ENCODE peak calls at places on chromosomes 6 and 20, in ten cellular contexts. A, J, M, G, U, E, R, L, K and W are unnamed samples.

GRCh38 chr20:32333988-32334885 is 23.9 kb upstream of the ASXL1 start:
- DNase-seq in A (no peak), J (no peak), M (peak; percentile 4), G (peak; percentile 77), U (no peak), E (no peak), R (no peak), L (no peak), K (peak; percentile 41), W (no peak)

GRCh38 chr6:6712979-6713514 is 124.5 kb downstream of the LY86 start:
- DNase-seq in A (no peak), J (no peak), M (no peak), G (no peak), U (no peak), E (no peak), R (no peak), L (peak; percentile 32), K (no peak), W (no peak)

GRCh38 chr20:25280574-25281535 is 33.0 kb downstream of the PYGB start:
- DNase-seq in A (no peak), J (no peak), M (no peak), G (peak; percentile 12), U (peak; percentile 36), E (no peak), R (no peak), L (no peak), K (no peak), W (no peak)

GRCh38 chr6:4039348-4039747 is 39.6 kb downstream of the FAM217A start:
- DNase-seq in A (no peak), J (no peak), M (no peak), G (no peak), U (no peak), E (no peak), R (no peak), L (no peak), K (no peak), W (no peak)

GRCh38 chr20:58850693-58851174 is at the start of gene GNAS-AS1:
- DNase-seq in A (peak; percentile 79), J (peak; percentile 93), M (peak; percentile 54), G (peak; percentile 85), U (no peak), E (peak; percentile 95), R (peak; percentile 100), L (peak; percentile 94), K (peak; percentile 77), W (peak; percentile 80)

GRCh38 chr20:17026346-17026745 is 200.5 kb upstream of the PCSK2 start:
- DNase-seq in A (no peak), J (no peak), M (no peak), G (no peak), U (no peak), E (no peak), R (no peak), L (no peak), K (no peak), W (no peak)

GRCh38 chr6:140011537-140011936 is 637.1 kb upstream of the CITED2 start:
- DNase-seq in A (no peak), J (no peak), M (no peak), G (no peak), U (no peak), E (no peak), R (no peak), L (no peak), K (no peak), W (no peak)

GRCh38 chr20:37673429-37673828 is 20.4 kb upstream of the CTNNBL1 start:
- DNase-seq in A (no peak), J (no peak), M (no peak), G (no peak), U (no peak), E (no peak), R (no peak), L (no peak), K (no peak), W (no peak)